ENCODE peak calls at places on chromosomes 7 and 10, in seven cellular contexts. X is NCI-H460, F is GM23338, H is body of pancreas, M is NCI-H2081, V is right cardiac atrium, K is lung microvascular endothelial cell. E is an unnamed sample.

GRCh38 chr7:41824284-41824683 is 121.4 kb upstream of the INHBA start:
- DNase-seq in X (no peak), F (no peak), H (no peak), M (no peak), V (no peak), K (peak), E (no peak)

GRCh38 chr7:47368190-47368812 is 213.6 kb downstream of the TNS3 start:
- DNase-seq in X (no peak), F (no peak), H (no peak), M (no peak), V (no peak), K (no peak), E (no peak)

GRCh38 chr10:58599927-58600553 is 87.4 kb downstream of the BICC1 start:
- DNase-seq in X (no peak), F (no peak), H (no peak), M (no peak), V (no peak), K (no peak), E (no peak)

GRCh38 chr7:33191326-33191725 is 62.0 kb downstream of the BBS9 start:
- DNase-seq in X (no peak), F (peak), H (no peak), M (no peak), V (no peak), K (no peak), E (no peak)

GRCh38 chr10:70866424-70866823 is 21.9 kb downstream of the PCBD1 start:
- DNase-seq in X (no peak), F (no peak), H (no peak), M (no peak), V (no peak), K (no peak), E (no peak)

GRCh38 chr10:86366902-86367338 is 325 bp upstream of the GRID1 start:
- DNase-seq in X (no peak), F (no peak), H (no peak), M (no peak), V (no peak), K (no peak), E (no peak)

GRCh38 chr7:143003393-143004051 is 23.4 kb downstream of the OR9A2 start:
- DNase-seq in X (peak), F (peak), H (no peak), M (peak), V (no peak), K (peak), E (no peak)

GRCh38 chr7:127437772-127438330 is 45.3 kb upstream of the ZNF800 start:
- DNase-seq in X (no peak), F (no peak), H (no peak), M (no peak), V (no peak), K (no peak), E (no peak)

GRCh38 chr7:2017914-2018785 is 214.6 kb downstream of the MAD1L1 start:
- DNase-seq in X (no peak), F (no peak), H (no peak), M (no peak), V (peak), K (no peak), E (peak)

GRCh38 chr7:118870187-118870586 is 645.7 kb downstream of the ANKRD7 start:
- DNase-seq in X (peak), F (peak), H (no peak), M (no peak), V (no peak), K (no peak), E (no peak)

GRCh38 chr10:124935946-124936345 is 6.0 kb upstream of the ZRANB1 start:
- DNase-seq in X (no peak), F (no peak), H (no peak), M (no peak), V (no peak), K (peak), E (no peak)

GRCh38 chr7:108293190-108293612 is 163.0 kb downstream of the NRCAM start:
- DNase-seq in X (no peak), F (no peak), H (no peak), M (no peak), V (no peak), K (peak), E (no peak)

GRCh38 chr7:131633342-131633843 is 77.0 kb upstream of the PODXL start:
- DNase-seq in X (no peak), F (no peak), H (no peak), M (no peak), V (peak), K (peak), E (peak)

GRCh38 chr7:32206987-32207386 is 136.8 kb upstream of the PDE1C start:
- DNase-seq in X (peak), F (peak), H (peak), M (no peak), V (peak), K (peak), E (no peak)

GRCh38 chr7:66330961-66331360 is 125.8 kb downstream of the TPST1 start:
- DNase-seq in X (no peak), F (no peak), H (no peak), M (no peak), V (peak), K (no peak), E (peak)

GRCh38 chr10:79542619-79543018 is 17.6 kb downstream of the SFTPA2 start:
- DNase-seq in X (no peak), F (no peak), H (no peak), M (no peak), V (no peak), K (no peak), E (no peak)

GRCh38 chr7:151398446-151399304 is 11.2 kb downstream of the WDR86 start:
- DNase-seq in X (no peak), F (no peak), H (no peak), M (no peak), V (no peak), K (no peak), E (no peak)

GRCh38 chr7:20193242-20193777 is 23.9 kb downstream of the MACC1 start:
- DNase-seq in X (no peak), F (no peak), H (no peak), M (no peak), V (no peak), K (peak), E (no peak)

GRCh38 chr7:99767662-99768061 is 16.3 kb downstream of the CYP3A4 start:
- DNase-seq in X (no peak), F (no peak), H (no peak), M (no peak), V (no peak), K (no peak), E (no peak)

GRCh38 chr10:132678436-132679216 is 107.3 kb downstream of the NKX6-2 start:
- DNase-seq in X (no peak), F (no peak), H (peak), M (no peak), V (no peak), K (no peak), E (peak)

GRCh38 chr10:15457382-15457781 is 86.3 kb upstream of the FAM171A1 start:
- DNase-seq in X (no peak), F (no peak), H (no peak), M (no peak), V (no peak), K (no peak), E (no peak)

GRCh38 chr7:78873117-78873516 is 580.4 kb downstream of the MAGI2 start:
- DNase-seq in X (no peak), F (peak), H (no peak), M (no peak), V (no peak), K (no peak), E (no peak)

GRCh38 chr7:23594879-23595604 is 2.1 kb upstream of the CCDC126 start:
- DNase-seq in X (no peak), F (no peak), H (no peak), M (no peak), V (no peak), K (no peak), E (no peak)

GRCh38 chr7:98613601-98614425 is 3.3 kb upstream of the NPTX2 start:
- DNase-seq in X (peak), F (peak), H (no peak), M (no peak), V (no peak), K (peak), E (no peak)

GRCh38 chr10:95208702-95209391 is 14.8 kb downstream of the ACSM6 start:
- DNase-seq in X (peak), F (peak), H (no peak), M (no peak), V (no peak), K (peak), E (no peak)

GRCh38 chr10:122875843-122876492 is 3.4 kb downstream of the FAM24B start:
- DNase-seq in X (no peak), F (peak), H (no peak), M (no peak), V (no peak), K (no peak), E (no peak)

GRCh38 chr7:106126170-106126938 is 14.2 kb upstream of the SYPL1 start:
- DNase-seq in X (peak), F (no peak), H (no peak), M (no peak), V (no peak), K (peak), E (no peak)

GRCh38 chr10:116444527-116445142 is 17.0 kb downstream of the PNLIPRP3 start:
- DNase-seq in X (peak), F (peak), H (peak), M (peak), V (no peak), K (peak), E (no peak)

GRCh38 chr10:125836746-125837145 is 13.4 kb downstream of the BCCIP start:
- DNase-seq in X (no peak), F (no peak), H (no peak), M (no peak), V (no peak), K (no peak), E (no peak)

GRCh38 chr7:105713488-105714465 is 132.5 kb upstream of the EFCAB10 start:
- DNase-seq in X (no peak), F (no peak), H (no peak), M (no peak), V (no peak), K (no peak), E (no peak)

GRCh38 chr10:79446451-79447020 is 1.1 kb upstream of the ZCCHC24 start:
- DNase-seq in X (no peak), F (peak), H (peak), M (no peak), V (peak), K (no peak), E (peak)

GRCh38 chr7:157495177-157495553 is 158.4 kb downstream of the DNAJB6 start:
- DNase-seq in X (no peak), F (no peak), H (no peak), M (no peak), V (no peak), K (no peak), E (no peak)

GRCh38 chr10:21173433-21173963 is 276.4 kb upstream of the NEBL start:
- DNase-seq in X (no peak), F (peak), H (peak), M (no peak), V (no peak), K (peak), E (no peak)

E was measured in left cardiac atrium.